ENCODE peak calls at places on chromosomes 12 and 14, in five cellular contexts. One of them, this sample, is unnamed.

GRCh38 chr12:115341442-115341841 is 657.5 kb upstream of the TBX3 start:
- DNase-seq in stomach: peak; percentile 36
- DNase-seq in right atrium auricular region: peak; percentile 95
- DNase-seq in tibial nerve: peak; percentile 67
- DNase-seq in left ventricle myocardium inferior: peak; percentile 53
- DNase-seq in this sample: peak; percentile 62

GRCh38 chr12:32034045-32034444 is 72.6 kb upstream of the BICD1 start:
- DNase-seq in stomach: no peak
- DNase-seq in right atrium auricular region: no peak
- DNase-seq in tibial nerve: no peak
- DNase-seq in left ventricle myocardium inferior: no peak
- DNase-seq in this sample: no peak

GRCh38 chr14:22836301-22837058 is at the start of gene MMP14:
- DNase-seq in stomach: peak; percentile 69
- DNase-seq in right atrium auricular region: peak; percentile 88
- DNase-seq in tibial nerve: peak; percentile 80
- DNase-seq in left ventricle myocardium inferior: peak; percentile 73
- DNase-seq in this sample: peak; percentile 92

GRCh38 chr14:97177016-97177415 is 379.8 kb downstream of the VRK1 start:
- DNase-seq in stomach: no peak
- DNase-seq in right atrium auricular region: no peak
- DNase-seq in tibial nerve: no peak
- DNase-seq in left ventricle myocardium inferior: no peak
- DNase-seq in this sample: no peak

GRCh38 chr12:50614167-50614762 is 109.5 kb downstream of the DIP2B start:
- DNase-seq in stomach: no peak
- DNase-seq in right atrium auricular region: no peak
- DNase-seq in tibial nerve: no peak
- DNase-seq in left ventricle myocardium inferior: no peak
- DNase-seq in this sample: no peak

GRCh38 chr12:113086249-113087164 is 30.0 kb downstream of the DTX1 start:
- DNase-seq in stomach: no peak
- DNase-seq in right atrium auricular region: no peak
- DNase-seq in tibial nerve: no peak
- DNase-seq in left ventricle myocardium inferior: no peak
- DNase-seq in this sample: no peak

GRCh38 chr14:51304428-51304827 is 64.4 kb downstream of the TMX1 start:
- DNase-seq in stomach: no peak
- DNase-seq in right atrium auricular region: no peak
- DNase-seq in tibial nerve: no peak
- DNase-seq in left ventricle myocardium inferior: no peak
- DNase-seq in this sample: no peak

GRCh38 chr14:92601131-92601710 is 87.6 kb downstream of the RIN3 start:
- DNase-seq in stomach: no peak
- DNase-seq in right atrium auricular region: no peak
- DNase-seq in tibial nerve: no peak
- DNase-seq in left ventricle myocardium inferior: no peak
- DNase-seq in this sample: no peak

GRCh38 chr12:5012337-5012736 is 31.3 kb upstream of the KCNA5 start:
- DNase-seq in stomach: no peak
- DNase-seq in right atrium auricular region: no peak
- DNase-seq in tibial nerve: no peak
- DNase-seq in left ventricle myocardium inferior: peak; percentile 46
- DNase-seq in this sample: peak; percentile 64

GRCh38 chr12:94650143-94651056 is at the start of gene TMCC3:
- DNase-seq in stomach: peak; percentile 63
- DNase-seq in right atrium auricular region: no peak
- DNase-seq in tibial nerve: peak; percentile 16
- DNase-seq in left ventricle myocardium inferior: peak; percentile 51
- DNase-seq in this sample: peak; percentile 64

GRCh38 chr12:104485651-104486341 is 29.0 kb downstream of the CHST11 start:
- DNase-seq in stomach: no peak
- DNase-seq in right atrium auricular region: no peak
- DNase-seq in tibial nerve: no peak
- DNase-seq in left ventricle myocardium inferior: no peak
- DNase-seq in this sample: no peak

GRCh38 chr12:95859344-95859816 is 628 bp downstream of the SNRPF start:
- DNase-seq in stomach: no peak
- DNase-seq in right atrium auricular region: no peak
- DNase-seq in tibial nerve: no peak
- DNase-seq in left ventricle myocardium inferior: no peak
- DNase-seq in this sample: no peak

GRCh38 chr12:6523708-6524107 is 10.6 kb upstream of the GAPDH start:
- DNase-seq in stomach: no peak
- DNase-seq in right atrium auricular region: no peak
- DNase-seq in tibial nerve: no peak
- DNase-seq in left ventricle myocardium inferior: no peak
- DNase-seq in this sample: no peak
- H3K4me3 ChIP-seq in stomach: no peak overlapping the region
- H3K4me3 ChIP-seq in right atrium auricular region: no peak overlapping the region
- H3K4me3 ChIP-seq in tibial nerve: no peak overlapping the region
- H3K4me3 ChIP-seq in left ventricle myocardium inferior: no peak overlapping the region
- H3K4me3 ChIP-seq in this sample: no peak overlapping the region

GRCh38 chr14:64213853-64214570 is 80.2 kb downstream of the ESR2 start:
- DNase-seq in stomach: no peak
- DNase-seq in right atrium auricular region: no peak
- DNase-seq in tibial nerve: no peak
- DNase-seq in left ventricle myocardium inferior: no peak
- DNase-seq in this sample: no peak

GRCh38 chr14:64215274-64215673 is 78.9 kb downstream of the ESR2 start:
- DNase-seq in stomach: no peak
- DNase-seq in right atrium auricular region: no peak
- DNase-seq in tibial nerve: no peak
- DNase-seq in left ventricle myocardium inferior: no peak
- DNase-seq in this sample: no peak

GRCh38 chr14:64217318-64217717 is 76.9 kb downstream of the ESR2 start:
- DNase-seq in stomach: no peak
- DNase-seq in right atrium auricular region: no peak
- DNase-seq in tibial nerve: no peak
- DNase-seq in left ventricle myocardium inferior: no peak
- DNase-seq in this sample: no peak

GRCh38 chr14:64217747-64218146 is 76.4 kb downstream of the ESR2 start:
- DNase-seq in stomach: no peak
- DNase-seq in right atrium auricular region: no peak
- DNase-seq in tibial nerve: no peak
- DNase-seq in left ventricle myocardium inferior: no peak
- DNase-seq in this sample: no peak

GRCh38 chr14:64215978-64216377 is 78.2 kb downstream of the ESR2 start:
- DNase-seq in stomach: no peak
- DNase-seq in right atrium auricular region: no peak
- DNase-seq in tibial nerve: no peak
- DNase-seq in left ventricle myocardium inferior: no peak
- DNase-seq in this sample: no peak
- H3K27ac ChIP-seq in stomach: no peak overlapping the region
- H3K27ac ChIP-seq in right atrium auricular region: peak overlapping the region; percentile 90
- H3K27ac ChIP-seq in tibial nerve: no peak overlapping the region
- H3K27ac ChIP-seq in left ventricle myocardium inferior: peak overlapping the region; percentile 94
- H3K27ac ChIP-seq in this sample: no peak overlapping the region

GRCh38 chr12:27332407-27333310 is at the start of gene BMAL2:
- DNase-seq in stomach: peak; percentile 54
- DNase-seq in right atrium auricular region: no peak
- DNase-seq in tibial nerve: no peak
- DNase-seq in left ventricle myocardium inferior: peak; percentile 36
- DNase-seq in this sample: peak; percentile 72

GRCh38 chr12:27333311-27334009 is 824 bp downstream of the BMAL2 start:
- DNase-seq in stomach: peak; percentile 53
- DNase-seq in right atrium auricular region: no peak
- DNase-seq in tibial nerve: no peak
- DNase-seq in left ventricle myocardium inferior: peak; percentile 23
- DNase-seq in this sample: no peak

GRCh38 chr12:27331927-27332324 is 710 bp upstream of the BMAL2 start:
- DNase-seq in stomach: no peak
- DNase-seq in right atrium auricular region: no peak
- DNase-seq in tibial nerve: no peak
- DNase-seq in left ventricle myocardium inferior: no peak
- DNase-seq in this sample: no peak

GRCh38 chr12:27330846-27331245 is 1.8 kb upstream of the BMAL2 start:
- DNase-seq in stomach: no peak
- DNase-seq in right atrium auricular region: no peak
- DNase-seq in tibial nerve: no peak
- DNase-seq in left ventricle myocardium inferior: no peak
- DNase-seq in this sample: no peak

GRCh38 chr12:27331299-27331926 is 1.2 kb upstream of the BMAL2 start:
- DNase-seq in stomach: no peak
- DNase-seq in right atrium auricular region: no peak
- DNase-seq in tibial nerve: no peak
- DNase-seq in left ventricle myocardium inferior: no peak
- DNase-seq in this sample: no peak
- H3K4me1 ChIP-seq in stomach: peaks cover 34% of the 10 kb centered on the region
- H3K4me1 ChIP-seq in right atrium auricular region: peaks cover 18% of the 10 kb centered on the region
- H3K4me1 ChIP-seq in tibial nerve: no peaks in the 10 kb centered on the region
- H3K4me1 ChIP-seq in left ventricle myocardium inferior: peaks cover 19% of the 10 kb centered on the region
- H3K4me1 ChIP-seq in this sample: no peaks in the 10 kb centered on the region

DNA sequence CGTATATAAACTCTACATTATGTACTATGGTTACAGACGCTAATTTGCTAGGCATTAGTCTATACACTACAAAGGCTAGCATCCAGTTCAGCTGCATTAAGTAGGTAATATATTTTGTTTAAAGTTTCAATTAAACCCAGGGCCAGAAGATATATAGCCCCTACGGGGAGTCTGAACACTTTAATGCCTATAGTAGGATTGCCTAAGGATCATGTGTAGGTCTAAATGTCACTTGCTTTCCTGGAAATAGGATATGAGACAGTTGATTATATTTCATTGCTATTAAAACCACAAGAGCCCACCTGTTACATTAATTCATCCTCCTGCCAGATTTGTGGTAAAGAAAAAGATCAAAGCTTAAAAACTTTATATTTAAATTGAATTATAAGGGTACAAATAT is 286.9 kb downstream of the TMTC2 start:
- DNase-seq in stomach: no peak
- DNase-seq in right atrium auricular region: no peak
- DNase-seq in tibial nerve: no peak
- DNase-seq in left ventricle myocardium inferior: no peak
- DNase-seq in this sample: no peak
- H3K4me3 ChIP-seq in stomach: no peak overlapping the region
- H3K4me3 ChIP-seq in right atrium auricular region: no peak overlapping the region
- H3K4me3 ChIP-seq in tibial nerve: no peak overlapping the region
- H3K4me3 ChIP-seq in left ventricle myocardium inferior: no peak overlapping the region
- H3K4me3 ChIP-seq in this sample: no peak overlapping the region